ENCODE peak calls at places on chromosomes 13 and 19, in five cellular contexts. O is AG08396, K is caudate nucleus, V is ecto neural progenitor cell, E is left cardiac atrium. C is an unnamed sample.

GRCh38 chr13:99085139-99085845 is 107.4 kb upstream of the DOCK9 start:
- DNase-seq in O (no peak), K (no peak), V (peak; percentile 60), E (no peak), C (no peak)

GRCh38 chr13:39602614-39603366 is at the start of gene LHFPL6:
- DNase-seq in O (peak; percentile 93), K (no peak), V (peak; percentile 87), E (peak; percentile 91), C (peak; percentile 81)

GRCh38 chr19:50796128-50796633 is 6.0 kb downstream of the ACP4 start:
- DNase-seq in O (no peak), K (no peak), V (no peak), E (no peak), C (no peak)

GRCh38 chr13:105278797-105279425 is 1256.6 kb downstream of the EFNB2 start:
- DNase-seq in O (no peak), K (no peak), V (peak; percentile 47), E (no peak), C (no peak)

GRCh38 chr19:2791440-2791839 is 6.1 kb downstream of the THOP1 start:
- DNase-seq in O (no peak), K (no peak), V (no peak), E (no peak), C (no peak)

GRCh38 chr13:99063952-99064351 is 86.1 kb upstream of the DOCK9 start:
- DNase-seq in O (no peak), K (no peak), V (no peak), E (no peak), C (no peak)

GRCh38 chr19:44723952-44724319 is 24.6 kb upstream of the BCL3 start:
- DNase-seq in O (peak; percentile 88), K (no peak), V (peak; percentile 87), E (peak; percentile 86), C (peak; percentile 85)

GRCh38 chr13:52968074-52968700 is 60.4 kb upstream of the OLFM4 start:
- DNase-seq in O (peak; percentile 67), K (peak; percentile 11), V (peak; percentile 85), E (peak; percentile 74), C (peak; percentile 80)

GRCh38 chr19:48405850-48406249 is 12.4 kb downstream of the GRIN2D start:
- DNase-seq in O (no peak), K (no peak), V (no peak), E (no peak), C (no peak)

GRCh38 chr19:40542197-40542859 is 34.3 kb upstream of the SHKBP1 start:
- DNase-seq in O (peak; percentile 62), K (no peak), V (no peak), E (peak; percentile 59), C (peak; percentile 92)

GRCh38 chr13:80473695-80474094 is 132.8 kb upstream of the SPRY2 start:
- DNase-seq in O (no peak), K (no peak), V (no peak), E (no peak), C (no peak)

GRCh38 chr19:41364546-41365391 is 820 bp upstream of the B9D2 start:
- DNase-seq in O (no peak), K (no peak), V (no peak), E (no peak), C (no peak)

C was measured in glutamatergic neuron.